ENCODE peak calls at places on chromosomes 16 and 17, in ten cellular contexts. X, D, O, S, G, N, B, U, F and L are unnamed samples. For H3K4me1, the result is how much of the 10 kb centered on the place peaks cover.

GRCh38 chr17:48835971-48836370 is 5.1 kb downstream of the CALCOCO2 start:
- DNase-seq in B (no peak), U (no peak), S (no peak), N (no peak), D (no peak), G (no peak), O (no peak), X (no peak), F (no peak), L (no peak)

GRCh38 chr17:38353084-38353604 is 1.5 kb downstream of the SOCS7 start:
- DNase-seq in O (no peak), F (no peak), S (no peak), D (no peak), B (no peak), U (no peak), N (no peak), G (no peak), X (no peak), L (no peak)

GRCh38 chr16:73483934-73484712 is 436.2 kb upstream of the ZFHX3 start:
- DNase-seq in F (no peak), B (no peak), X (no peak), N (peak), O (no peak), S (no peak), G (no peak), U (no peak), D (no peak), L (no peak)

GRCh38 chr17:57379237-57380054 is 123.1 kb downstream of the MSI2 start:
- DNase-seq in F (no peak), S (no peak), B (peak), N (no peak), O (no peak), D (peak), G (no peak), X (no peak), U (peak), L (no peak)

GRCh38 chr16:2480948-2481347 is 6.0 kb downstream of the TBC1D24 start:
- DNase-seq in U (no peak), S (no peak), B (no peak), O (no peak), X (no peak), F (no peak), N (no peak), G (no peak), D (peak), L (no peak)

GRCh38 chr16:50246299-50247122 is 19.8 kb upstream of the ADCY7 start:
- DNase-seq in B (peak), O (peak), D (peak), G (no peak), U (no peak), F (no peak), S (no peak), X (peak), N (peak), L (peak)

GRCh38 chr17:81270279-81270678 is 24.8 kb downstream of the SLC38A10 start:
- DNase-seq in B (peak), N (no peak), S (no peak), G (no peak), F (no peak), O (no peak), U (no peak), D (peak), X (no peak), L (no peak)

GRCh38 chr17:81323411-81323868 is 28.3 kb upstream of the SLC38A10 start:
- DNase-seq in B (no peak), O (no peak), X (no peak), N (peak), D (no peak), G (no peak), F (no peak), U (no peak), S (no peak), L (no peak)

GRCh38 chr17:7196651-7197050 is 17.5 kb upstream of the ASGR1 start:
- DNase-seq in B (no peak), U (no peak), G (no peak), N (no peak), D (no peak), S (no peak), F (no peak), O (no peak), X (no peak), L (no peak)

GRCh38 chr17:80816241-80817103 is 175.2 kb upstream of the CHMP6 start:
- DNase-seq in X (peak), B (no peak), O (no peak), U (no peak), G (no peak), N (no peak), F (no peak), D (no peak), S (no peak), L (no peak)

DNA sequence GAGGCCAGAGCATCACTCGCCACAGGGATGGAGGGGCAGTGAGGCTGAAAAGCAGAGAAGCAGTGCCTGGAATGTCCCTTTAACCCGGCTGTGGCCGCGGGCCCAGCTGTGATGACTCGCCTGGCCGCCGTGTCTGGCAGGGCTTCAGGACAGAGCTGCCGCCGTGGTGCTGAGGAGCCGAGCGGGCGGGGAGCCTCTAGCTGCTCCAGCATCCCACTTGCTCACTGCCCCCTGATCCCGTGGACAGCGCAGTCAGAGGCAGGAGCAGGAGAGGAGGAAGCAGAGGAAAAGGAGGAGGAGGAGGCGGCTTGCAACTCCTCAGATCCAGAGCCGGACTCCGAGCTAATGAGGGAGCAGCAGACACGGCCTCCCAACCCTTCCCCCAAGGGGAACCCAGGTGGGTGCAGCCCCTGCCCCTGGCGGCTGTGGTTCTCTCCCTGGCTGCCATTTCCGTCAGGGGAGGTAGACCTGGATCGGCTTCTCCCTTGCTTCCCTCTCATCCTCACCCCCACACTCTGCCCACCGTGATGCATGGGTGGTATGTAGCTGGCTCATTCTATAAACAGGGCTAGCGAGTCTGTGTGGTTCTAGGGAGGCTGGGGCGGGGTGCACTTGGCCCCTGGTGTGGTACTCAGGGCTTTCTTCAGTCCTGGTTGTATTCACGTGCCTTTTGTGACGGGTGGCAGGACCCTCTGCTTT is 165.7 kb downstream of the CMIP start:
- DNase-seq in G (no peak), S (no peak), F (no peak), O (peak), X (peak), N (peak), D (peak), U (peak), B (no peak), L (peak)
- H3K4me3 ChIP-seq in G (no peak), S (no peak), F (no peak), O (peak), X (peak), N (peak), D (no peak), U (no peak), B (no peak), L (no peak)

GRCh38 chr16:75262104-75262799 is 10.8 kb upstream of the BCAR1 start:
- DNase-seq in O (no peak), S (no peak), X (peak), U (no peak), N (no peak), D (peak), B (no peak), G (no peak), F (no peak), L (peak)
- H3K4me1 ChIP-seq in O (under half), S (under half), X (half or more), U (half or more), N (under half), D (under half), B (half or more), G (half or more), F (under half), L (half or more)

GRCh38 chr17:9004132-9004960 is 17.0 kb upstream of the NTN1 start:
- DNase-seq in B (no peak), S (no peak), F (no peak), X (no peak), D (peak), G (no peak), U (no peak), N (no peak), O (no peak), L (no peak)
- H3K4me3 ChIP-seq in B (peak), S (peak), F (no peak), X (peak), D (peak), G (no peak), U (no peak), N (no peak), O (peak), L (peak)

GRCh38 chr17:17928422-17929386 is 43.5 kb downstream of the TOM1L2 start:
- DNase-seq in N (peak), U (no peak), O (no peak), B (no peak), D (no peak), G (no peak), S (no peak), F (no peak), X (no peak), L (no peak)
- H3K4me1 ChIP-seq in N (under half), U (under half), O (under half), B (under half), D (under half), G (under half), S (under half), F (under half), X (under half), L (half or more)

GRCh38 chr17:4314618-4315017 is 50.8 kb upstream of the ANKFY1 start:
- DNase-seq in X (no peak), F (no peak), G (no peak), B (no peak), D (no peak), O (no peak), U (no peak), N (no peak), S (no peak), L (no peak)

GRCh38 chr17:4310349-4311060 is 46.7 kb upstream of the ANKFY1 start:
- DNase-seq in D (peak), G (no peak), B (peak), X (no peak), N (peak), S (no peak), F (no peak), U (peak), O (no peak), L (no peak)

GRCh38 chr17:4316648-4317047 is 49.8 kb downstream of the UBE2G1 start:
- DNase-seq in F (no peak), G (no peak), X (no peak), S (no peak), N (no peak), O (no peak), B (no peak), D (no peak), U (no peak), L (no peak)

GRCh38 chr17:4314179-4314578 is 50.4 kb upstream of the ANKFY1 start:
- DNase-seq in F (no peak), G (no peak), O (no peak), X (no peak), N (no peak), U (no peak), S (no peak), B (no peak), D (no peak), L (no peak)

DNA sequence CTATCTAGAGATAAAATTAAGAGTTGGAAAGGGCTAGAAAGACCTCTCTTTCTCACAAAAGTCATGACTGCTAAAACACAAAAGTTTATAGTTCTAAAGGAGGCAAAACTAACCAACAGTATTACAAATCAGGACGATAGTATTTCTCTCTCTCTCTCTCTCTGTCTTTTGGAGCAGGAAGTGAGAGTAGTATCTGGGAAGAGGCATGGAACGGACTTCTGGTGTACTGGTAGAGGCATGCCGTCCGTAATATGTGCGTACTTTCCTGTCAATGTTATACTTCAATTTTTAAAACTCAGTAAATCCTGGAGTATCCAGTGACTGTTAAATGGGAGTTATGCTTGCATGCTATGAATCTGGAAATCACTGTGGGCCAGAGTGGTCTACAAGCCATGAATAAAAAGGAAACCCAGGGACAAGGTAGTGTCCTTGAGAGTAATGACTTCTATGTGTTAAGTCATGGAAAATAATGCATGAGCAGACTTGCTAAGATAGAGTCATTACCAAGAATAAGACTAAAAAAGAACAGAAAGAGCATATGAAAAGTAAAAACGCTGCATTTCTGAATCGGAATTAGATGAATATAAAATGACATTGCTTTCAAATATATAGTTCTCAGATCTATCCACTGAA is 49.8 kb upstream of the ANKFY1 start:
- DNase-seq in D (no peak), X (no peak), U (no peak), N (no peak), G (no peak), O (no peak), F (no peak), S (no peak), B (no peak), L (no peak)
- H3K4me3 ChIP-seq in D (no peak), X (no peak), U (no peak), N (no peak), G (no peak), O (no peak), F (no peak), S (no peak), B (no peak), L (no peak)

DNA sequence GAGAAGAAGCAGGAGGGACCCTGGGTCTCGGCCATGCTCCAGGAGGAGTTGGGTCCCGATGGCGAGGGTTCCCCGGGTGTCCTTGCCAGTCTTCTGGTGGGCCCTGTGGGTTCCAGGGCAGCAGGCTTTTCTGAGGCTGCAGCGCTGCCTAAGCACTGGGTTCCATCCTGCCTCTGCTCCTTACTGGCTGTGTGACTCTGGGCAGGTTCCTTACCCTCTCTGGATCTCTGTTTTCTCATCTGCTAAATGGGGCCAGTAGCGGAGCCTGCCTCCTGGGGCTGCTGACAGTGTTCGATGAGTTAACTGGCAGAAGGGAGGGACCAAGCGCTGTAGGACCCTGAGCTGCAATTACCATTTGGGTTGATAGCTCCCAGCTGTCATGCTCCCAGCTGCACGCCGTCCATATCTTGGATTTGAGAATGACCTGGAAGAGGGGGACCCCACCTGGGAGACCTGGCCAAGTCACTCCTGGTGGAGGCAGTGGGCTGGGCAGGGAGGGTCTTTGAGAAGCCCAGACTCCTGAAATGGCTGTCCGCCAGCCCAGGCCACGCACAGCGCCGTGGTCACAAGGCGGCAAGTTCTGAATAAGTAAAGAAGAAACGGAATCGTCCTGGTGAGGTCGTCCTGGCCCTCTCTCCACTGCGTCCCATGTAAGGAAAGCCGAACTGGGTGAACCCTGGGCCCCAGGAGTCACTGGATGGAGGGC is 47.2 kb upstream of the GSE1 start:
- DNase-seq in D (no peak), B (no peak), O (no peak), N (no peak), S (no peak), G (no peak), X (no peak), U (no peak), F (no peak), L (no peak)
- H3K4me1 ChIP-seq in D (under half), B (half or more), O (under half), N (under half), S (under half), G (under half), X (half or more), U (under half), F (under half), L (under half)